ENCODE peak calls at places on chromosomes 5 and 9, in eight cellular contexts. R is esophagus muscularis mucosa, B is endodermal cell, G is fibroblast of lung, E is GM23248, U is aorta, L is A549, W is IMR-90. Y is an unnamed sample.

GRCh38 chr9:105344283-105344682 is 99.8 kb downstream of the SLC44A1 start:
- DNase-seq in R (no peak), E (no peak), W (no peak), G (peak), B (no peak), L (no peak), U (no peak), Y (no peak)

GRCh38 chr5:86461169-86461956 is 156.4 kb upstream of the COX7C start:
- DNase-seq in U (no peak), B (no peak), G (no peak), R (no peak), L (no peak), E (no peak), W (no peak), Y (no peak)

GRCh38 chr9:132809677-132810076 is 68.4 kb downstream of the AK8 start:
- DNase-seq in L (no peak), G (no peak), E (no peak), B (no peak), U (no peak), W (no peak), R (no peak), Y (no peak)

GRCh38 chr5:178777557-178777956 is 47.1 kb upstream of the ZNF354A start:
- DNase-seq in G (no peak), E (no peak), W (no peak), U (peak), B (no peak), L (no peak), R (no peak), Y (no peak)

GRCh38 chr9:111952559-111952958 is 55.9 kb downstream of the UGCG start:
- DNase-seq in L (no peak), W (peak), B (no peak), G (peak), E (peak), R (no peak), U (no peak), Y (no peak)

GRCh38 chr5:149731617-149732400 is 1.7 kb downstream of the PPARGC1B start:
- DNase-seq in G (peak), L (peak), E (peak), B (peak), U (peak), W (peak), R (peak), Y (no peak)

GRCh38 chr9:18492612-18493011 is 18.7 kb downstream of the ADAMTSL1 start:
- DNase-seq in G (no peak), R (no peak), L (no peak), E (peak), U (no peak), W (no peak), B (no peak), Y (no peak)

GRCh38 chr5:130400091-130400490 is 495.8 kb downstream of the CHSY3 start:
- DNase-seq in L (peak), B (no peak), E (peak), W (no peak), U (no peak), R (no peak), G (peak), Y (no peak)

GRCh38 chr9:91734371-91734981 is 215.6 kb downstream of the ROR2 start:
- DNase-seq in U (peak), B (peak), R (no peak), W (peak), E (peak), L (peak), G (peak), Y (no peak)

GRCh38 chr5:95940758-95941682 is 20.6 kb downstream of the ELL2 start:
- DNase-seq in W (no peak), G (no peak), E (no peak), B (peak), R (no peak), L (no peak), U (no peak), Y (no peak)

GRCh38 chr9:99253772-99254431 is 31.8 kb downstream of the SEC61B start:
- DNase-seq in E (no peak), L (no peak), U (no peak), W (no peak), R (no peak), B (peak), G (no peak), Y (no peak)

GRCh38 chr9:37972346-37972745 is 68.4 kb upstream of the SLC25A51 start:
- DNase-seq in G (peak), U (no peak), L (no peak), E (peak), W (peak), B (peak), R (no peak), Y (no peak)

GRCh38 chr5:151074557-151074956 is 6.3 kb downstream of the TNIP1 start:
- DNase-seq in G (no peak), W (no peak), B (no peak), E (no peak), U (no peak), R (no peak), L (no peak), Y (no peak)

GRCh38 chr5:151073280-151073679 is 7.6 kb downstream of the TNIP1 start:
- DNase-seq in R (no peak), B (no peak), G (no peak), E (no peak), U (no peak), L (no peak), W (no peak), Y (no peak)

GRCh38 chr5:151071021-151071420 is 9.8 kb downstream of the TNIP1 start:
- DNase-seq in U (no peak), B (no peak), W (no peak), E (no peak), G (no peak), L (no peak), R (no peak), Y (no peak)

GRCh38 chr5:151070449-151070848 is 10.4 kb downstream of the TNIP1 start:
- DNase-seq in U (no peak), R (no peak), G (peak), E (peak), W (peak), B (no peak), L (no peak), Y (no peak)

DNA sequence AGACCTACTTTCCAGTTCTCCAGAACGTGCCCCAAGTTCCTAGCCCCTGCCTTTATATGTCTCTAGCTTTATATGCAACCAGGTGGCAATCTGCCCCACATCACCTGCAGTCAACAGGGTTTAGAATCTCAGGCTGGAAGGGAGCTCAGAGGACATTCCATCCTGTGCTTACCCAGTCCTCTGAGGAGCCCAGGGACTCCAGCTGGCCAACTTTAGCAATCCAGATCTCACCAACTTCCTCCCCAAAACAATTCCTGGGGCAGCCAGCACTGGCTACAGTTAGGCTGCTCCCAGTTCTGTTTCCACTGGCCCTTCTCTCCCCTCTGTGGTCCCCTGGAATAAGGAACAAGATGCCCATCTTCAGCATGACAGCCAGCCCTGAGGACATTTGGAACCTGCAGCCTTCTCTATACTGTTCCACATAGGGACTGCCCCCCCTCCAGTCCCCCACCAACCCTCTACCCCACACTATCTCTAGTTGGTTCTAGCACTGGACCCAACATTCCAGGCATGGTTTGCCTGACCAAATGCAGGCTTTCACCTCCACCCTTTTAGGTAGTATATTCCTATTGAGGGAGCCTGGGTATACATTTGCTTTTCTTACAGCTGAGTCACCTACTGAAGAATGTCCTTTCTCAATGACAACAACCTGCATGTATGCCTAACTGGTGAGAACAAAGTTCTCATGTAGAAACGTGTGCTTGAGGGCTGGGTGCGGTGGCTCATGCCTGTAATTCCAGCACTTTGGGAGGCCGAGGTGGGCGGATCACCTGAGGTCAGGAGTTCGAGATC is 8.4 kb downstream of the TNIP1 start:
- DNase-seq in B (no peak), G (peak), L (peak), U (no peak), E (peak), R (no peak), W (peak), Y (no peak)
- H3K27ac ChIP-seq in B (no peak), G (no peak), L (peak), U (peak), E (peak), R (no peak), W (peak), Y (no peak)

DNA sequence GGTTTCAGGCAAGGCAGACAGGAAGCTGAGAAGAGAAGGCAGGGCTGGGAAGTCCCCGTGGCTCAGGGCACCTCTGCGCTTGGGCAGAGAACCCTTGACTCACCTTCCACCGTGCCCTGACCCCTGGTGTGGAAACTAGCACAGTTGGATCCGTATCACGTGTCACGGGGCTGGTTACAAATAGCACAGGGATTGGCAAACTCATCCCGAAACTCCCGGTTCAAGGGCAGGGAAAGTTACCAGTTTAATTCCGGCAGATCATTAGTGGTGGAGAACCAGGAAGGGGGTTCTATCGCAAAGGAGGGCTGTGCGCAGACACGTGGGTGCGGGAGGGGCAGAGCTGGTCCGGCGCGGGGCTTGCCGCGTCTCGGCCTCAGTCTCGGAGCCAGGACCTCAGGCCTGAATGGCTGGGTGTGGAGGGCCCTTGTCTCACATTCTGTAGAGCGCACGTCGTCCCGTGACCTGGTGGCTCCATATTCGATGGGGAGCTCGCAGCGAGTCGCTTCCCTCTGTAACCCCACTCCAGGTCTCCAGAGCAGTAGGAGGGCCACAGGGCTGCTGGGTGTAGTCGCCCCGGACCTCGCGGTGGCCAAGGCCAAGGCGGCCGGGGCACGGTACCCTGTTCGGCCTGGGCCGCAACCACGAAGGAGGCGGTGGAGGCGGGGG is 750 bp upstream of the TMEM171 start:
- DNase-seq in G (no peak), U (no peak), B (peak), W (no peak), R (no peak), L (peak), E (no peak), Y (no peak)
- H3K4me3 ChIP-seq in G (no peak), U (no peak), B (no peak), W (no peak), R (peak), L (peak), E (peak), Y (peak)

DNA sequence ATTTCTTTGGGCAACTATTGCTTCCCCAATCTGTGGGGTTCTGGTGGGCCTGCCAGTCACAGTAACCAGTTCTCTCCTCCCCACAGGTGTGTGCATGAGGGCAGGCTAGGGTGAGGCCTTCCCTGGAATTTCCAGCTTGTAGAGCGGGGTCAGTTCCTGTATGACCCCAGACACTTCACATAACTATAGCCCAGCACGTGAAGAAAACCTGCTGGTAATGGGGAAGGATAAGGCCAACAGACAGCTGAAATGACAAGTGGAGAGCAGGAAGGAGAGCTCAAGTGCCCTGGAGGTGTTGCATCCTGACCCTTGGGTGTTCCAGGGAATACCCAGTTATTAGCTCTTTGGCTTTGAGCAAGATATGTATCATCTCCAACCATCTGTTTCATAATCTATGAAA is 142.2 kb downstream of the CDC42SE2 start:
- DNase-seq in R (no peak), U (no peak), E (no peak), B (no peak), L (no peak), G (no peak), W (no peak), Y (no peak)
- H3K27ac ChIP-seq in R (no peak), U (no peak), E (no peak), B (no peak), L (no peak), G (no peak), W (no peak), Y (no peak)

DNA sequence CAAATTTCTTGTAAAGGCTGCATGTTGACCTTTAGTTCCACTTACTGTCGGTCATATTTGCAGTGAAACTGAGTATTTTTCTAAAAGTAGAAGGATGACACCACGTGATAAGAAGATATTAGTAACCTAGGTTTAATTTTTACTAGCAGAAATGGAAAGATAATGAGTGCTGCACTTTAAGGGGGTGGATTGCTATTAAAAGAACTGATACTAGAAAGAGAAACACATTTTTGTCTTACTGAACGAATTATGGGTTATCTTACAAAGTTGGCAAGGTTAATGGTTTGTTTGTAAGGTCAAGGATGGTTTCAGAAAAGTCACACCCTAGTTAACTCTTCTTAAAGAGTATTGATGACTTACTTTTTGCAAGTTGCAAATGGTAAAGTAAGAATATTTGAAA is 2.4 kb downstream of the MACIR start:
- DNase-seq in U (no peak), R (no peak), B (no peak), G (no peak), L (no peak), E (no peak), W (no peak), Y (no peak)
- H3K4me3 ChIP-seq in U (no peak), R (no peak), B (peak), G (no peak), L (peak), E (peak), W (no peak), Y (no peak)